ENCODE peak calls at places on chromosomes 7 and 10, in nine cellular contexts. R, N, A, P, U, H, I, O and S are unnamed samples.

GRCh38 chr7:94298943-94299342 is 95.8 kb upstream of the COL1A2 start:
- DNase-seq in R (peak; percentile 80), O (peak; percentile 83), I (no peak), P (no peak), H (no peak), U (no peak), N (no peak), A (no peak), S (no peak)

GRCh38 chr10:61750943-61751471 is 88.3 kb downstream of the CABCOCO1 start:
- DNase-seq in O (peak; percentile 69), P (no peak), A (peak; percentile 68), U (peak; percentile 65), N (peak; percentile 57), H (peak; percentile 30), R (peak; percentile 62), I (peak; percentile 61), S (peak; percentile 31)

GRCh38 chr10:11573497-11573896 is 38.0 kb downstream of the USP6NL start:
- DNase-seq in P (no peak), N (no peak), A (peak; percentile 41), O (peak; percentile 63), I (no peak), R (peak; percentile 45), H (no peak), U (no peak), S (peak; percentile 24)

GRCh38 chr7:79459381-79459780 is 5.9 kb upstream of the MAGI2 start:
- DNase-seq in O (peak; percentile 46), H (no peak), I (no peak), A (no peak), P (no peak), R (no peak), U (no peak), N (no peak), S (no peak)

GRCh38 chr10:1356349-1356748 is 300.2 kb downstream of the WDR37 start:
- DNase-seq in O (no peak), N (no peak), P (no peak), H (no peak), R (no peak), U (no peak), I (no peak), A (no peak), S (no peak)

GRCh38 chr7:20595971-20596370 is 19.5 kb upstream of the ABCB5 start:
- DNase-seq in A (no peak), P (no peak), H (no peak), R (no peak), N (no peak), U (no peak), O (no peak), I (no peak), S (no peak)

GRCh38 chr10:61399386-61399785 is 53.8 kb downstream of the TMEM26 start:
- DNase-seq in R (peak; percentile 83), U (no peak), P (no peak), I (no peak), N (no peak), H (no peak), A (no peak), O (peak; percentile 53), S (no peak)

GRCh38 chr10:52740913-52741675 is 31.5 kb downstream of the MBL2 start:
- DNase-seq in H (peak; percentile 29), A (peak; percentile 65), I (no peak), O (peak; percentile 17), P (no peak), N (peak; percentile 39), U (peak; percentile 12), R (peak; percentile 8), S (no peak)

GRCh38 chr10:19194866-19195265 is 146.3 kb downstream of the MALRD1 start:
- DNase-seq in N (no peak), O (no peak), P (no peak), R (no peak), H (no peak), U (no peak), I (no peak), A (no peak), S (no peak)

GRCh38 chr7:26426096-26426495 is 134.4 kb downstream of the SNX10 start:
- DNase-seq in U (no peak), I (no peak), N (no peak), A (no peak), O (no peak), R (no peak), P (no peak), H (no peak), S (no peak)

GRCh38 chr7:99798972-99799371 is 15.0 kb upstream of the CYP3A4 start:
- DNase-seq in H (no peak), A (no peak), R (no peak), I (no peak), O (no peak), P (no peak), U (no peak), N (no peak), S (no peak)

GRCh38 chr7:139693651-139694388 is 84.0 kb downstream of the HIPK2 start:
- DNase-seq in O (peak; percentile 75), A (no peak), N (no peak), I (no peak), P (no peak), R (peak; percentile 50), U (no peak), H (no peak), S (no peak)

GRCh38 chr10:120963053-120963533 is 111.9 kb downstream of the WDR11 start:
- DNase-seq in H (peak; percentile 24), N (no peak), U (no peak), R (no peak), O (no peak), P (no peak), A (peak; percentile 85), I (no peak), S (no peak)

GRCh38 chr7:26664735-26665420 is 199.5 kb downstream of the SKAP2 start:
- DNase-seq in O (peak; percentile 25), H (no peak), U (peak; percentile 7), N (peak; percentile 65), P (no peak), R (peak; percentile 6), I (no peak), A (no peak), S (no peak)

GRCh38 chr7:145324081-145324480 is 488.2 kb upstream of the TPK1 start:
- DNase-seq in U (no peak), R (no peak), A (no peak), N (no peak), H (no peak), P (no peak), I (no peak), O (no peak), S (no peak)

GRCh38 chr10:116771891-116772290 is 29.5 kb upstream of the HSPA12A start:
- DNase-seq in H (no peak), U (no peak), N (no peak), A (no peak), I (peak; percentile 66), O (no peak), P (no peak), R (no peak), S (no peak)

GRCh38 chr10:3869036-3869435 is 84.0 kb upstream of the KLF6 start:
- DNase-seq in P (no peak), A (no peak), I (no peak), O (no peak), H (no peak), N (no peak), U (no peak), R (no peak), S (no peak)

GRCh38 chr10:57964371-57964770 is 303.3 kb downstream of the IPMK start:
- DNase-seq in I (no peak), H (peak; percentile 78), P (peak; percentile 52), O (peak; percentile 74), U (no peak), N (no peak), R (peak; percentile 93), A (no peak), S (no peak)

GRCh38 chr10:68586622-68587325 is 26.6 kb downstream of the TET1 start:
- DNase-seq in U (no peak), I (no peak), R (no peak), A (no peak), O (peak; percentile 37), H (no peak), P (no peak), N (no peak), S (no peak)

GRCh38 chr10:14476641-14477407 is 146.1 kb upstream of the FRMD4A start:
- DNase-seq in P (peak; percentile 68), I (no peak), O (peak; percentile 77), H (no peak), U (no peak), N (peak; percentile 34), A (no peak), R (peak; percentile 98), S (no peak)

GRCh38 chr10:103598654-103599115 is 105.2 kb downstream of the NEURL1 start:
- DNase-seq in U (peak; percentile 45), O (peak; percentile 82), R (peak; percentile 53), N (peak; percentile 35), I (no peak), P (peak; percentile 26), H (peak; percentile 85), A (peak; percentile 78), S (no peak)

GRCh38 chr10:123117644-123118409 is 17.9 kb upstream of the HMX3 start:
- DNase-seq in H (peak; percentile 18), O (no peak), U (no peak), R (no peak), I (no peak), A (peak; percentile 67), N (no peak), P (no peak), S (no peak)

GRCh38 chr7:30163231-30163894 is 28.6 kb downstream of the MTURN start:
- DNase-seq in H (peak; percentile 58), O (no peak), R (peak; percentile 33), P (no peak), U (no peak), I (no peak), A (no peak), N (no peak), S (peak; percentile 53)

GRCh38 chr10:15478950-15479349 is 107.9 kb upstream of the FAM171A1 start:
- DNase-seq in N (no peak), I (no peak), R (no peak), A (no peak), H (no peak), O (no peak), U (no peak), P (no peak), S (no peak)
- H3K27me3 ChIP-seq in N (peaks cover 27% of the 10 kb centered on the region), I (peaks cover 4% of the 10 kb centered on the region), R (no peaks in the 10 kb centered on the region), A (peaks cover 48% of the 10 kb centered on the region), H (peaks cover 13% of the 10 kb centered on the region), O (peaks cover 21% of the 10 kb centered on the region), U (no peaks in the 10 kb centered on the region), P (no peaks in the 10 kb centered on the region), S (no peaks in the 10 kb centered on the region)

GRCh38 chr10:21171197-21171935 is 274.3 kb upstream of the NEBL start:
- DNase-seq in O (no peak), A (peak; percentile 47), U (no peak), N (no peak), R (no peak), H (no peak), P (no peak), I (no peak), S (no peak)
- TF ChIP-seq CTCF in O (no peak), A (peak; percentile 51), U (peak; percentile 25), N (peak; percentile 41), R (peak; percentile 5), H (no peak), P (peak; percentile 30), I (no peak), S (peak; percentile 26)

GRCh38 chr7:149529136-149529718 is 31.6 kb upstream of the ZNF746 start:
- DNase-seq in H (no peak), P (no peak), U (no peak), N (no peak), I (no peak), O (peak; percentile 2), A (peak; percentile 21), R (peak; percentile 7), S (no peak)
- H3K4me3 ChIP-seq in H (no peak overlapping the region), P (no peak overlapping the region), U (no peak overlapping the region), N (no peak overlapping the region), I (no peak overlapping the region), O (no peak overlapping the region), A (no peak overlapping the region), R (no peak overlapping the region), S (no peak overlapping the region)

GRCh38 chr10:132790470-132790869 is 4.5 kb upstream of the NKX6-2 start:
- DNase-seq in P (no peak), H (no peak), O (no peak), N (no peak), R (no peak), U (no peak), I (no peak), A (no peak), S (no peak)
- H3K27me3 ChIP-seq in P (peaks cover 82% of the 10 kb centered on the region), H (peaks cover 19% of the 10 kb centered on the region), O (peaks cover 53% of the 10 kb centered on the region), N (no peaks in the 10 kb centered on the region), R (peaks cover 23% of the 10 kb centered on the region), U (peaks cover 25% of the 10 kb centered on the region), I (peaks cover 86% of the 10 kb centered on the region), A (peaks cover 75% of the 10 kb centered on the region), S (no peaks in the 10 kb centered on the region)